ENCODE peak calls at places on chromosomes 12 and 14, in four cellular contexts. V is HEK293T, Q is stromal cell of bone marrow, R is nucleus accumbens. N is an unnamed sample.

GRCh38 chr12:107126688-107127481 is 33.5 kb upstream of the CRY1 start:
- DNase-seq in V (no peak), Q (no peak), R (no peak), N (peak; percentile 43)

GRCh38 chr12:8065991-8066594 is at the start of gene C3AR1:
- DNase-seq in V (no peak), R (no peak), Q (peak; percentile 40), N (no peak)

GRCh38 chr14:35213869-35214387 is 78.3 kb upstream of the PSMA6 start:
- DNase-seq in V (no peak), Q (no peak), R (no peak), N (no peak)

GRCh38 chr12:98259667-98260066 is 255.7 kb upstream of the TMPO start:
- DNase-seq in Q (no peak), V (no peak), R (no peak), N (no peak)

GRCh38 chr12:63821781-63822251 is 22.7 kb upstream of the SRGAP1 start:
- DNase-seq in Q (no peak), V (no peak), R (peak; percentile 32), N (no peak)

GRCh38 chr12:44143170-44143569 is 307.3 kb downstream of the TMEM117 start:
- DNase-seq in V (no peak), Q (no peak), R (no peak), N (no peak)

GRCh38 chr12:27193106-27193505 is 51.0 kb upstream of the STK38L start:
- DNase-seq in V (no peak), Q (no peak), R (no peak), N (no peak)

GRCh38 chr12:88202500-88202899 is 60.4 kb downstream of the TMTC3 start:
- DNase-seq in Q (peak; percentile 16), R (no peak), V (no peak), N (no peak)

GRCh38 chr12:7142057-7142644 is 12.0 kb downstream of the CLSTN3 start:
- DNase-seq in V (peak; percentile 72), Q (peak; percentile 21), R (no peak), N (peak; percentile 80)

GRCh38 chr12:54991161-54991991 is 6.8 kb upstream of the TESPA1 start:
- DNase-seq in Q (no peak), R (no peak), V (no peak), N (no peak)

GRCh38 chr12:126784328-126784921 is 1482.5 kb upstream of the TMEM132C start:
- DNase-seq in Q (peak; percentile 45), R (no peak), V (peak; percentile 22), N (no peak)

GRCh38 chr12:131088701-131089525 is 135.2 kb downstream of the ADGRD1 start:
- DNase-seq in V (no peak), R (no peak), Q (no peak), N (peak; percentile 6)

GRCh38 chr14:65214741-65215140 is 112.4 kb upstream of the MAX start:
- DNase-seq in R (no peak), V (no peak), Q (no peak), N (no peak)

GRCh38 chr12:53712059-53712643 is 15.1 kb downstream of the CALCOCO1 start:
- DNase-seq in Q (no peak), R (no peak), V (peak; percentile 21), N (no peak)

GRCh38 chr12:8823565-8824300 is 1.3 kb downstream of the A2ML1 start:
- DNase-seq in Q (no peak), R (peak; percentile 28), V (peak; percentile 58), N (no peak)

GRCh38 chr12:99381992-99382391 is 265.6 kb upstream of the GARIN6 start:
- DNase-seq in R (no peak), V (no peak), Q (no peak), N (no peak)

GRCh38 chr14:52852810-52853521 is 61.6 kb upstream of the GNPNAT1 start:
- DNase-seq in R (no peak), V (no peak), Q (no peak), N (peak; percentile 51)

GRCh38 chr12:51863363-51863920 is 14.9 kb upstream of the FIGNL2 start:
- DNase-seq in V (no peak), Q (no peak), R (no peak), N (no peak)

GRCh38 chr12:117192057-117192456 is 1.8 kb upstream of the FBXO21 start:
- DNase-seq in Q (no peak), V (no peak), R (no peak), N (no peak)

GRCh38 chr14:31930070-31930469 is 147.0 kb upstream of the ARHGAP5 start:
- DNase-seq in V (no peak), Q (no peak), R (no peak), N (no peak)

GRCh38 chr14:58138065-58138718 is 13.8 kb downstream of the ARMH4 start:
- DNase-seq in R (no peak), Q (no peak), V (no peak), N (no peak)

GRCh38 chr12:89907659-89908058 is 199.0 kb upstream of the ATP2B1 start:
- DNase-seq in V (no peak), R (no peak), Q (no peak), N (no peak)

GRCh38 chr14:68295316-68295816 is 475.8 kb downstream of the RAD51B start:
- DNase-seq in Q (no peak), R (no peak), V (peak; percentile 55), N (peak; percentile 30)

GRCh38 chr14:79118291-79118690 is 948.1 kb downstream of the NRXN3 start:
- DNase-seq in V (no peak), R (no peak), Q (no peak), N (no peak)

GRCh38 chr12:107369679-107370078 is 276.3 kb upstream of the CRY1 start:
- DNase-seq in Q (no peak), R (no peak), V (no peak), N (no peak)

GRCh38 chr14:71396050-71396677 is 488.9 kb downstream of the PCNX1 start:
- DNase-seq in V (no peak), Q (no peak), R (no peak), N (no peak)

GRCh38 chr14:90061849-90062794 is at the start of gene KCNK13:
- DNase-seq in Q (no peak), R (no peak), V (peak; percentile 25), N (peak; percentile 43)

GRCh38 chr12:119096429-119097202 is 82.1 kb upstream of the HSPB8 start:
- DNase-seq in R (peak; percentile 18), Q (no peak), V (no peak), N (peak; percentile 18)

GRCh38 chr12:85653731-85654455 is 182.3 kb downstream of the RASSF9 start:
- DNase-seq in V (no peak), R (no peak), Q (no peak), N (no peak)

GRCh38 chr14:65791551-65791981 is 379.0 kb downstream of the FUT8 start:
- DNase-seq in R (no peak), V (no peak), Q (peak; percentile 21), N (peak; percentile 37)

GRCh38 chr14:50766338-50766886 is 64.5 kb downstream of the NIN start:
- DNase-seq in R (no peak), V (no peak), Q (peak; percentile 56), N (no peak)

GRCh38 chr14:90193925-90194324 is 62.4 kb upstream of the PSMC1 start:
- DNase-seq in R (no peak), V (no peak), Q (no peak), N (peak; percentile 27)

GRCh38 chr12:80272516-80272915 is 171.5 kb upstream of the PTPRQ start:
- DNase-seq in Q (no peak), R (no peak), V (no peak), N (no peak)

GRCh38 chr14:20557212-20557542 is 3.7 kb downstream of the RNASE9 start:
- DNase-seq in Q (no peak), V (no peak), R (no peak), N (no peak)

GRCh38 chr12:52005218-52005902 is 1.4 kb upstream of the TAMALIN start:
- DNase-seq in Q (no peak), R (no peak), V (no peak), N (no peak)

GRCh38 chr12:52232916-52233461 is at the start of gene KRT7:
- DNase-seq in Q (no peak), V (no peak), R (no peak), N (no peak)

GRCh38 chr12:27083861-27084271 is 1.5 kb upstream of the C12orf71 start:
- DNase-seq in V (no peak), R (no peak), Q (peak; percentile 58), N (no peak)

N was measured in BE2C.